ENCODE peak calls at places on chromosomes 3 and 15, in eight cellular contexts. Y is body of pancreas, P is EL, Q is HepG2, L is upper lobe of right lung, G is midbrain, N is NCI-H1105, C is germinal center. T is an unnamed sample.

GRCh38 chr15:47516576-47517371 is 200.5 kb upstream of the SEMA6D start:
- DNase-seq in Y (no peak), P (peak), Q (no peak), L (no peak), G (no peak), N (no peak), C (no peak), T (no peak)

GRCh38 chr3:127819086-127819485 is 3.2 kb downstream of the MGLL start:
- DNase-seq in Y (no peak), P (no peak), Q (no peak), L (no peak), G (no peak), N (no peak), C (no peak), T (no peak)

GRCh38 chr15:33242669-33243191 is 48.2 kb upstream of the FMN1 start:
- DNase-seq in Y (no peak), P (peak), Q (no peak), L (no peak), G (no peak), N (no peak), C (peak), T (no peak)

GRCh38 chr15:93030430-93031102 is 58.4 kb downstream of the RGMA start:
- DNase-seq in Y (peak), P (peak), Q (peak), L (no peak), G (peak), N (no peak), C (peak), T (peak)

GRCh38 chr3:158668506-158668905 is 3.9 kb downstream of the LXN start:
- DNase-seq in Y (no peak), P (no peak), Q (no peak), L (no peak), G (no peak), N (no peak), C (no peak), T (no peak)

GRCh38 chr3:25001041-25001591 is 426.9 kb upstream of the RARB start:
- DNase-seq in Y (no peak), P (peak), Q (no peak), L (no peak), G (no peak), N (no peak), C (no peak), T (no peak)

GRCh38 chr15:41022487-41023090 is 69.3 kb downstream of the CHAC1 start:
- DNase-seq in Y (peak), P (peak), Q (peak), L (no peak), G (peak), N (no peak), C (peak), T (peak)

GRCh38 chr3:36843065-36844051 is 79.0 kb upstream of the DCLK3 start:
- DNase-seq in Y (no peak), P (peak), Q (peak), L (no peak), G (no peak), N (no peak), C (peak), T (peak)

GRCh38 chr3:23518441-23518840 is 287.3 kb upstream of the UBE2E1 start:
- DNase-seq in Y (no peak), P (no peak), Q (no peak), L (no peak), G (no peak), N (no peak), C (no peak), T (no peak)

GRCh38 chr15:57727031-57727430 is 20.5 kb downstream of the POLR2M start:
- DNase-seq in Y (no peak), P (peak), Q (no peak), L (no peak), G (no peak), N (no peak), C (no peak), T (no peak)

GRCh38 chr3:151290673-151291072 is 12.3 kb upstream of the P2RY14 start:
- DNase-seq in Y (no peak), P (peak), Q (no peak), L (no peak), G (peak), N (no peak), C (peak), T (no peak)

GRCh38 chr3:42745291-42745745 is 27.7 kb downstream of the CCDC13 start:
- DNase-seq in Y (no peak), P (no peak), Q (no peak), L (no peak), G (no peak), N (no peak), C (no peak), T (no peak)

GRCh38 chr15:69782809-69783208 is 314.9 kb downstream of the TLE3 start:
- DNase-seq in Y (peak), P (no peak), Q (peak), L (no peak), G (no peak), N (no peak), C (no peak), T (peak)

GRCh38 chr3:39090922-39091321 is 16.5 kb downstream of the GORASP1 start:
- DNase-seq in Y (no peak), P (no peak), Q (no peak), L (no peak), G (no peak), N (no peak), C (no peak), T (no peak)

GRCh38 chr3:101902041-101902440 is 52.7 kb downstream of the NFKBIZ start:
- DNase-seq in Y (no peak), P (peak), Q (no peak), L (no peak), G (no peak), N (no peak), C (no peak), T (peak)

GRCh38 chr15:60006203-60006782 is 2.2 kb downstream of the FOXB1 start:
- DNase-seq in Y (peak), P (peak), Q (no peak), L (peak), G (peak), N (peak), C (no peak), T (peak)

GRCh38 chr3:139846729-139847128 is 88.3 kb upstream of the CLSTN2 start:
- DNase-seq in Y (no peak), P (no peak), Q (no peak), L (no peak), G (no peak), N (peak), C (no peak), T (no peak)

GRCh38 chr3:160343132-160343531 is 55.9 kb downstream of the IFT80 start:
- DNase-seq in Y (no peak), P (peak), Q (peak), L (no peak), G (no peak), N (peak), C (no peak), T (peak)

GRCh38 chr15:40320931-40321371 is 2.5 kb upstream of the INAFM2 start:
- DNase-seq in Y (peak), P (peak), Q (peak), L (no peak), G (peak), N (peak), C (peak), T (peak)

GRCh38 chr3:184337315-184337714 is at the start of gene FAM131A:
- DNase-seq in Y (no peak), P (no peak), Q (no peak), L (no peak), G (peak), N (no peak), C (no peak), T (no peak)

GRCh38 chr15:28992996-28993719 is 107.4 kb downstream of the APBA2 start:
- DNase-seq in Y (no peak), P (peak), Q (no peak), L (peak), G (peak), N (no peak), C (no peak), T (no peak)

GRCh38 chr15:39406485-39406884 is 174.4 kb upstream of the THBS1 start:
- DNase-seq in Y (no peak), P (no peak), Q (no peak), L (no peak), G (no peak), N (no peak), C (no peak), T (no peak)

GRCh38 chr15:62327386-62327785 is 162.3 kb upstream of the C2CD4B start:
- DNase-seq in Y (no peak), P (no peak), Q (no peak), L (no peak), G (no peak), N (no peak), C (no peak), T (no peak)

GRCh38 chr3:41874022-41874421 is 87.9 kb downstream of the ULK4 start:
- DNase-seq in Y (no peak), P (no peak), Q (no peak), L (no peak), G (no peak), N (no peak), C (no peak), T (no peak)

GRCh38 chr3:101903426-101903825 is 54.1 kb downstream of the NFKBIZ start:
- DNase-seq in Y (no peak), P (peak), Q (no peak), L (no peak), G (no peak), N (no peak), C (no peak), T (no peak)

GRCh38 chr3:45574067-45574494 is 20.5 kb upstream of the LIMD1 start:
- DNase-seq in Y (no peak), P (no peak), Q (no peak), L (no peak), G (no peak), N (no peak), C (no peak), T (no peak)

T was measured in hepatocyte.